ENCODE peak calls at places on chromosomes 2 and 18, in five cellular contexts. One of them, this sample, is unnamed.

GRCh38 chr2:180739070-180739469 is 241.3 kb upstream of the UBE2E3 start:
- DNase-seq in GM13976: no peak
- DNase-seq in MCF 10A: no peak
- DNase-seq in HFFc6: no peak
- DNase-seq in WTC11: no peak
- DNase-seq in this sample: no peak

GRCh38 chr18:44411277-44411900 is 269.3 kb upstream of the SETBP1 start:
- DNase-seq in GM13976: no peak
- DNase-seq in MCF 10A: peak; percentile 23
- DNase-seq in HFFc6: no peak
- DNase-seq in WTC11: no peak
- DNase-seq in this sample: no peak

GRCh38 chr2:85468096-85468703 is 49.7 kb downstream of the SH2D6 start:
- DNase-seq in GM13976: no peak
- DNase-seq in MCF 10A: no peak
- DNase-seq in HFFc6: no peak
- DNase-seq in WTC11: no peak
- DNase-seq in this sample: no peak

GRCh38 chr2:134845719-134846118 is 7.3 kb downstream of the ACMSD start:
- DNase-seq in GM13976: no peak
- DNase-seq in MCF 10A: peak; percentile 30
- DNase-seq in HFFc6: peak; percentile 61
- DNase-seq in WTC11: no peak
- DNase-seq in this sample: no peak

GRCh38 chr18:57737661-57738060 is 65.5 kb downstream of the ATP8B1 start:
- DNase-seq in GM13976: no peak
- DNase-seq in MCF 10A: peak; percentile 96
- DNase-seq in HFFc6: peak; percentile 92
- DNase-seq in WTC11: no peak
- DNase-seq in this sample: no peak

GRCh38 chr18:31740180-31740579 is 20.5 kb downstream of the SLC25A52 start:
- DNase-seq in GM13976: no peak
- DNase-seq in MCF 10A: no peak
- DNase-seq in HFFc6: no peak
- DNase-seq in WTC11: peak; percentile 33
- DNase-seq in this sample: no peak

GRCh38 chr2:219078126-219078525 is 17.4 kb upstream of the IHH start:
- DNase-seq in GM13976: peak; percentile 8
- DNase-seq in MCF 10A: no peak
- DNase-seq in HFFc6: no peak
- DNase-seq in WTC11: no peak
- DNase-seq in this sample: no peak

GRCh38 chr2:230714122-230714453 is 1.4 kb downstream of the CAB39 start:
- DNase-seq in GM13976: peak; percentile 62
- DNase-seq in MCF 10A: peak; percentile 84
- DNase-seq in HFFc6: peak; percentile 78
- DNase-seq in WTC11: no peak
- DNase-seq in this sample: no peak

GRCh38 chr2:85961754-85962153 is 73.0 kb upstream of the ST3GAL5 start:
- DNase-seq in GM13976: no peak
- DNase-seq in MCF 10A: no peak
- DNase-seq in HFFc6: no peak
- DNase-seq in WTC11: no peak
- DNase-seq in this sample: no peak

GRCh38 chr2:209505410-209505809 is 81.6 kb downstream of the MAP2 start:
- DNase-seq in GM13976: no peak
- DNase-seq in MCF 10A: no peak
- DNase-seq in HFFc6: no peak
- DNase-seq in WTC11: no peak
- DNase-seq in this sample: no peak

GRCh38 chr2:239274391-239275001 is 126.3 kb downstream of the HDAC4 start:
- DNase-seq in GM13976: no peak
- DNase-seq in MCF 10A: peak; percentile 85
- DNase-seq in HFFc6: peak; percentile 31
- DNase-seq in WTC11: no peak
- DNase-seq in this sample: no peak

GRCh38 chr2:23900133-23900926 is 26.6 kb downstream of the ATAD2B start:
- DNase-seq in GM13976: no peak
- DNase-seq in MCF 10A: peak; percentile 35
- DNase-seq in HFFc6: peak; percentile 64
- DNase-seq in WTC11: no peak
- DNase-seq in this sample: no peak

GRCh38 chr2:230067990-230068657 is 600 bp downstream of the SLC16A14 start:
- DNase-seq in GM13976: peak; percentile 68
- DNase-seq in MCF 10A: peak; percentile 45
- DNase-seq in HFFc6: no peak
- DNase-seq in WTC11: peak; percentile 64
- DNase-seq in this sample: peak; percentile 41

GRCh38 chr2:75729861-75730260 is 19.1 kb upstream of the GCFC2 start:
- DNase-seq in GM13976: no peak
- DNase-seq in MCF 10A: peak; percentile 22
- DNase-seq in HFFc6: peak; percentile 9
- DNase-seq in WTC11: no peak
- DNase-seq in this sample: no peak

GRCh38 chr2:129849559-129850160 is 129.8 kb upstream of the RAB6C start:
- DNase-seq in GM13976: peak; percentile 71
- DNase-seq in MCF 10A: peak; percentile 75
- DNase-seq in HFFc6: peak; percentile 75
- DNase-seq in WTC11: no peak
- DNase-seq in this sample: no peak

GRCh38 chr18:37403100-37403781 is 162.4 kb downstream of the CELF4 start:
- DNase-seq in GM13976: no peak
- DNase-seq in MCF 10A: peak; percentile 70
- DNase-seq in HFFc6: peak; percentile 95
- DNase-seq in WTC11: no peak
- DNase-seq in this sample: no peak

GRCh38 chr2:25234756-25235155 is 66.4 kb upstream of the POMC start:
- DNase-seq in GM13976: no peak
- DNase-seq in MCF 10A: no peak
- DNase-seq in HFFc6: no peak
- DNase-seq in WTC11: no peak
- DNase-seq in this sample: no peak

GRCh38 chr2:150531626-150532419 is 44.4 kb upstream of the RND3 start:
- DNase-seq in GM13976: no peak
- DNase-seq in MCF 10A: no peak
- DNase-seq in HFFc6: peak; percentile 45
- DNase-seq in WTC11: no peak
- DNase-seq in this sample: no peak

GRCh38 chr2:37324536-37324785 is 172 bp downstream of the PRKD3 start:
- DNase-seq in GM13976: no peak
- DNase-seq in MCF 10A: no peak
- DNase-seq in HFFc6: peak; percentile 53
- DNase-seq in WTC11: peak; percentile 77
- DNase-seq in this sample: no peak

GRCh38 chr2:66575625-66576371 is 140.9 kb downstream of the MEIS1 start:
- DNase-seq in GM13976: peak; percentile 30
- DNase-seq in MCF 10A: no peak
- DNase-seq in HFFc6: peak; percentile 36
- DNase-seq in WTC11: peak; percentile 55
- DNase-seq in this sample: no peak

GRCh38 chr2:5609191-5609590 is 83.0 kb upstream of the SOX11 start:
- DNase-seq in GM13976: no peak
- DNase-seq in MCF 10A: no peak
- DNase-seq in HFFc6: no peak
- DNase-seq in WTC11: no peak
- DNase-seq in this sample: no peak

GRCh38 chr2:174939046-174939445 is 66.1 kb downstream of the CHN1 start:
- DNase-seq in GM13976: no peak
- DNase-seq in MCF 10A: peak; percentile 42
- DNase-seq in HFFc6: peak; percentile 54
- DNase-seq in WTC11: no peak
- DNase-seq in this sample: no peak

GRCh38 chr2:46632349-46632748 is 153.0 kb downstream of the TMEM247 start:
- DNase-seq in GM13976: no peak
- DNase-seq in MCF 10A: peak; percentile 68
- DNase-seq in HFFc6: peak; percentile 68
- DNase-seq in WTC11: no peak
- DNase-seq in this sample: no peak

DNA sequence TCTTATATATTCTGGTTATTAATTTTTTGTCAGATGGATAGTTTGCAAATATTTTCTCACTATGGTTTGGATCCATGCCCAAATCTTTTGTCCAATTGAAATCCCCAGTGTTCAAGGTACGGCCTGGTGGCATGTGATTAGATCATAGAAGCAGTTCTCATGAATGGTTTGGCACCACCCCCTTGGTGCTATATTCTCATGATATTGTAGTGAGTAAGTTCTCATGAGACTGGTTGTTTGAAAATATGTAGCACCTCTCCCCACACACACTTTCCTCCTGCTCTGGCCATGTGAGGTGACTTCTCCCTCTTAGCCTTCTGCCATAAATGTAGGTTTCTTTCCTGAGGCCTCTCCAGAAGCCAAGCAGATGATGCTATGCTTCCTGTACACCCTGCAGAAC is 107.7 kb upstream of the KYNU start:
- DNase-seq in GM13976: no peak
- DNase-seq in MCF 10A: no peak
- DNase-seq in HFFc6: no peak
- DNase-seq in WTC11: no peak
- DNase-seq in this sample: no peak
- TF ChIP-seq CTCF in GM13976: no peak
- TF ChIP-seq CTCF in MCF 10A: no peak
- TF ChIP-seq CTCF in HFFc6: no peak
- TF ChIP-seq CTCF in WTC11: no peak
- TF ChIP-seq CTCF in this sample: no peak

GRCh38 chr2:149070681-149071355 is 32.3 kb downstream of the LYPD6B start:
- DNase-seq in GM13976: no peak
- DNase-seq in MCF 10A: no peak
- DNase-seq in HFFc6: no peak
- DNase-seq in WTC11: no peak
- DNase-seq in this sample: no peak

GRCh38 chr2:149077861-149078260 is 39.4 kb downstream of the LYPD6B start:
- DNase-seq in GM13976: no peak
- DNase-seq in MCF 10A: no peak
- DNase-seq in HFFc6: no peak
- DNase-seq in WTC11: no peak
- DNase-seq in this sample: no peak

GRCh38 chr2:149076863-149077412 is 38.4 kb downstream of the LYPD6B start:
- DNase-seq in GM13976: no peak
- DNase-seq in MCF 10A: no peak
- DNase-seq in HFFc6: peak; percentile 31
- DNase-seq in WTC11: peak; percentile 33
- DNase-seq in this sample: no peak

GRCh38 chr2:149075868-149076267 is 37.4 kb downstream of the LYPD6B start:
- DNase-seq in GM13976: no peak
- DNase-seq in MCF 10A: no peak
- DNase-seq in HFFc6: peak; percentile 25
- DNase-seq in WTC11: no peak
- DNase-seq in this sample: no peak

DNA sequence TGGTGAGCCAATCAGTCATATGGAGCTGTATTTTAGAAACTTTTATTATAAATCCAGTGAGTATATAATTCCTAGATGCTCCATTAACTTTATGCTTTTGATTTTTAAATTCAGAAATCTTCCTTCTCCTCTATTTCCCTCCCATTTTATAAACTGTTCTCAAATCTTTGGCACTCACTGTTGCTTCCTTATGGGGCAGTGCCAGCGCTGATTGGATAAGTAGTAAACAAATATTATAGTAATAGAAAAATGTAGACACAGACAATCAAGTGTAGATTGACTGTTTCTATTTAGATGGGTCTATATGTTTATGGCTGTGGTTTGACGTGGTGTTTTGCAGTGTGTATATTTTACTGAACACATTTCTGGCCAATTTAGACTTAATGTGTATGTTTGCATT is 36.6 kb downstream of the LYPD6B start:
- DNase-seq in GM13976: no peak
- DNase-seq in MCF 10A: no peak
- DNase-seq in HFFc6: no peak
- DNase-seq in WTC11: no peak
- DNase-seq in this sample: no peak
- TF ChIP-seq CTCF in GM13976: no peak
- TF ChIP-seq CTCF in MCF 10A: no peak
- TF ChIP-seq CTCF in HFFc6: no peak
- TF ChIP-seq CTCF in WTC11: no peak
- TF ChIP-seq CTCF in this sample: no peak

DNA sequence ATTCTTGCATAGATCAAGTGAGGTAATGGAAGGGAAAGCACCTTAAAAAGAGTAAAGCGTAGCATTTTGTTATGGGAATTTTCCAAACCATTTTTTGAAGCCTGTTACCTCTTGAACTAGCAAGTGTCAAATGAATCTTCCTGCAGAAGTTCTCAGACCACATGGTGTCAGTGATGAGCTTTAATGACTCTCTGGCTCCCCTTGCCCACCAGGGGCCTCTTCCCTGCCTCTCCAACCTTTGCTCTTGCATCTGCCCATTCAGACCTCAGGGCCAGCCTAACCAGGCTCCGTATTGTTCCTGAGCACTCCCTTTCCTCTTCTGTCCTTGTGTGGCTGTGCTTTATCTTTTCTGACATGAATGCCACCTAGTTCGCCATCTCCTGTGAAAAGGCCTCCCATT is 155.9 kb downstream of the DIS3L2 start:
- DNase-seq in GM13976: no peak
- DNase-seq in MCF 10A: no peak
- DNase-seq in HFFc6: no peak
- DNase-seq in WTC11: peak; percentile 19
- DNase-seq in this sample: no peak
- TF ChIP-seq CTCF in GM13976: no peak
- TF ChIP-seq CTCF in MCF 10A: no peak
- TF ChIP-seq CTCF in HFFc6: no peak
- TF ChIP-seq CTCF in WTC11: no peak
- TF ChIP-seq CTCF in this sample: no peak

GRCh38 chr2:65320042-65320711 is 92.5 kb downstream of the ACTR2 start:
- DNase-seq in GM13976: peak; percentile 58
- DNase-seq in MCF 10A: peak; percentile 64
- DNase-seq in HFFc6: peak; percentile 98
- DNase-seq in WTC11: no peak
- DNase-seq in this sample: no peak
- TF ChIP-seq CTCF in GM13976: no peak
- TF ChIP-seq CTCF in MCF 10A: peak; percentile 24
- TF ChIP-seq CTCF in HFFc6: peak; percentile 78
- TF ChIP-seq CTCF in WTC11: no peak
- TF ChIP-seq CTCF in this sample: no peak

DNA sequence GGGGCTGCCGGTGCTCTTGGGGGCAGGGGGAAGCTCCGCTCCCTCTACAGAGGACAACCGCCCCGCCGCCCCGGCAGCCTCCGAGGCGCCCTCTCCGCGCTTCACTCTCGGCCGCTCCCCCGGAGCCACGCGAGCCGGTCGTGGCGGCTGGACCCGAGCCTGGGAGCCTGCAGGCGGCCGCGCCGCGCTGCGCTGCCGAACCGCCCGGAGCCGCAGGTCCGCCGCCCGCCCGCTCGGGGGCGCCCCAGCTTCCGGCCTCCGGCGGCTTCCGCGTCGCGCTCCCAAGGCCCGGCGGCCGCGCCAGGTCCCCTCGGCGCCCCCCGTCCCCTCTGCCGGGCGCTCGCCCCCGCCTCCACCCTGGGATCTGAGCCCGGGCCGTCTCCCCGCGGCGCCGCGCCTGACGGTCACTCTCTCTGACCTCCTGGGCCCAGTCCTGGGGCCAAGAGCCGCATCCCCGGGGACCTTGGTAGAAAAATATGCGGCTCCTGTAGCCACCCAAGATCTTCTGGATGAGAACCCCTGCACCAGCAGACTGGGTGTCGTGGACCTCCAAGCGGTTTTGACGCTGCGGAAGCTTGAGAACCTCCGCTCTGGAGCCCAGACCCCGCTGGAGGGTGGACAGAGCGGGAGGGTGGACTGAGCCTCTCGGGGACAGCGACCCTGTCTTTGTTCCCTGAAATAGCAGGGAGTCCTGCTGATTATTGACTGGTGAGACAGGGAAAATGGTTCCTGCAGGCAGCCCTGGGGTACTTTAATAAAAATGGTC is 44.3 kb downstream of the SERTAD2 start:
- DNase-seq in GM13976: peak; percentile 93
- DNase-seq in MCF 10A: no peak
- DNase-seq in HFFc6: no peak
- DNase-seq in WTC11: peak; percentile 70
- DNase-seq in this sample: peak; percentile 80
- TF ChIP-seq CTCF in GM13976: peak; percentile 88
- TF ChIP-seq CTCF in MCF 10A: no peak
- TF ChIP-seq CTCF in HFFc6: peak; percentile 41
- TF ChIP-seq CTCF in WTC11: no peak
- TF ChIP-seq CTCF in this sample: peak; percentile 34

This sample was measured in natural killer cell.